ENCODE peak calls at places on chromosomes 6 and 20, in nine cellular contexts. One of them, this sample, is unnamed.
A peak's percentile ranks its signal among the peaks of the same experiment; 100 is the strongest.

GRCh38 chr6:160253242-160253641 is 5.4 kb downstream of the SLC22A2 start:
- DNase-seq in esophagus squamous epithelium: no peak
- DNase-seq in stimulated activated CD4-positive, alpha-beta T cell treated with anti-CD3 and anti-CD28 coated beads, Interleukin-2, amount 100 ng/mL, for 48 hours: no peak
- DNase-seq in GM13976: no peak
- DNase-seq in stimulated activated effector memory CD8-positive, alpha-beta T cell treated with anti-CD3 and anti-CD28 coated beads, Interleukin-12 subunit alpha, Interleukin-12 subunit beta, amount 100 ng/mL, for 72 hours: no peak
- DNase-seq in left ventricle myocardium superior: no peak
- DNase-seq in left ventricle myocardium inferior: no peak
- DNase-seq in kidney epithelial cell: no peak
- DNase-seq in effector CD4-positive, alpha-beta T cell: no peak
- DNase-seq in this sample: no peak

GRCh38 chr6:34447915-34448314 is 18.0 kb upstream of the PACSIN1 start:
- DNase-seq in kidney epithelial cell: no peak
- DNase-seq in esophagus squamous epithelium: no peak
- DNase-seq in left ventricle myocardium inferior: no peak
- DNase-seq in left ventricle myocardium superior: no peak
- DNase-seq in GM13976: no peak
- DNase-seq in stimulated activated effector memory CD8-positive, alpha-beta T cell treated with anti-CD3 and anti-CD28 coated beads, Interleukin-12 subunit alpha, Interleukin-12 subunit beta, amount 100 ng/mL, for 72 hours: no peak
- DNase-seq in stimulated activated CD4-positive, alpha-beta T cell treated with anti-CD3 and anti-CD28 coated beads, Interleukin-2, amount 100 ng/mL, for 48 hours: no peak
- DNase-seq in effector CD4-positive, alpha-beta T cell: no peak
- DNase-seq in this sample: no peak

GRCh38 chr6:167151648-167152047 is 6.1 kb downstream of the GPR31 start:
- DNase-seq in left ventricle myocardium inferior: no peak
- DNase-seq in GM13976: no peak
- DNase-seq in stimulated activated CD4-positive, alpha-beta T cell treated with anti-CD3 and anti-CD28 coated beads, Interleukin-2, amount 100 ng/mL, for 48 hours: no peak
- DNase-seq in left ventricle myocardium superior: no peak
- DNase-seq in kidney epithelial cell: no peak
- DNase-seq in esophagus squamous epithelium: no peak
- DNase-seq in stimulated activated effector memory CD8-positive, alpha-beta T cell treated with anti-CD3 and anti-CD28 coated beads, Interleukin-12 subunit alpha, Interleukin-12 subunit beta, amount 100 ng/mL, for 72 hours: no peak
- DNase-seq in effector CD4-positive, alpha-beta T cell: no peak
- DNase-seq in this sample: no peak

GRCh38 chr6:31186052-31186734 is 15.7 kb upstream of the POU5F1 start:
- DNase-seq in effector CD4-positive, alpha-beta T cell: no peak
- DNase-seq in kidney epithelial cell: no peak
- DNase-seq in esophagus squamous epithelium: no peak
- DNase-seq in left ventricle myocardium inferior: peak; percentile 88
- DNase-seq in GM13976: no peak
- DNase-seq in stimulated activated effector memory CD8-positive, alpha-beta T cell treated with anti-CD3 and anti-CD28 coated beads, Interleukin-12 subunit alpha, Interleukin-12 subunit beta, amount 100 ng/mL, for 72 hours: no peak
- DNase-seq in left ventricle myocardium superior: peak; percentile 87
- DNase-seq in stimulated activated CD4-positive, alpha-beta T cell treated with anti-CD3 and anti-CD28 coated beads, Interleukin-2, amount 100 ng/mL, for 48 hours: no peak
- DNase-seq in this sample: no peak

GRCh38 chr6:109008951-109009760 is 85.5 kb downstream of the SESN1 start:
- DNase-seq in left ventricle myocardium inferior: peak; percentile 98
- DNase-seq in kidney epithelial cell: peak; percentile 61
- DNase-seq in GM13976: peak; percentile 88
- DNase-seq in effector CD4-positive, alpha-beta T cell: peak; percentile 91
- DNase-seq in stimulated activated CD4-positive, alpha-beta T cell treated with anti-CD3 and anti-CD28 coated beads, Interleukin-2, amount 100 ng/mL, for 48 hours: peak; percentile 90
- DNase-seq in stimulated activated effector memory CD8-positive, alpha-beta T cell treated with anti-CD3 and anti-CD28 coated beads, Interleukin-12 subunit alpha, Interleukin-12 subunit beta, amount 100 ng/mL, for 72 hours: peak; percentile 92
- DNase-seq in left ventricle myocardium superior: peak; percentile 99
- DNase-seq in esophagus squamous epithelium: peak; percentile 66
- DNase-seq in this sample: peak; percentile 50

GRCh38 chr20:37610203-37610798 is 82.6 kb upstream of the BLCAP start:
- DNase-seq in esophagus squamous epithelium: no peak
- DNase-seq in effector CD4-positive, alpha-beta T cell: no peak
- DNase-seq in GM13976: no peak
- DNase-seq in kidney epithelial cell: no peak
- DNase-seq in left ventricle myocardium inferior: no peak
- DNase-seq in stimulated activated CD4-positive, alpha-beta T cell treated with anti-CD3 and anti-CD28 coated beads, Interleukin-2, amount 100 ng/mL, for 48 hours: no peak
- DNase-seq in left ventricle myocardium superior: no peak
- DNase-seq in stimulated activated effector memory CD8-positive, alpha-beta T cell treated with anti-CD3 and anti-CD28 coated beads, Interleukin-12 subunit alpha, Interleukin-12 subunit beta, amount 100 ng/mL, for 72 hours: no peak
- DNase-seq in this sample: no peak

GRCh38 chr6:41548098-41548840 is 2.1 kb downstream of the FOXP4 start:
- DNase-seq in esophagus squamous epithelium: no peak
- DNase-seq in effector CD4-positive, alpha-beta T cell: no peak
- DNase-seq in kidney epithelial cell: no peak
- DNase-seq in GM13976: peak; percentile 74
- DNase-seq in left ventricle myocardium inferior: no peak
- DNase-seq in stimulated activated effector memory CD8-positive, alpha-beta T cell treated with anti-CD3 and anti-CD28 coated beads, Interleukin-12 subunit alpha, Interleukin-12 subunit beta, amount 100 ng/mL, for 72 hours: peak; percentile 60
- DNase-seq in left ventricle myocardium superior: no peak
- DNase-seq in stimulated activated CD4-positive, alpha-beta T cell treated with anti-CD3 and anti-CD28 coated beads, Interleukin-2, amount 100 ng/mL, for 48 hours: peak; percentile 43
- DNase-seq in this sample: no peak

GRCh38 chr20:54648421-54649142 is 173.2 kb downstream of the DOK5 start:
- DNase-seq in left ventricle myocardium superior: no peak
- DNase-seq in esophagus squamous epithelium: no peak
- DNase-seq in stimulated activated CD4-positive, alpha-beta T cell treated with anti-CD3 and anti-CD28 coated beads, Interleukin-2, amount 100 ng/mL, for 48 hours: no peak
- DNase-seq in stimulated activated effector memory CD8-positive, alpha-beta T cell treated with anti-CD3 and anti-CD28 coated beads, Interleukin-12 subunit alpha, Interleukin-12 subunit beta, amount 100 ng/mL, for 72 hours: no peak
- DNase-seq in effector CD4-positive, alpha-beta T cell: no peak
- DNase-seq in left ventricle myocardium inferior: no peak
- DNase-seq in GM13976: no peak
- DNase-seq in kidney epithelial cell: no peak
- DNase-seq in this sample: no peak

GRCh38 chr6:8238772-8239683 is 136.7 kb upstream of the EEF1E1 start:
- DNase-seq in esophagus squamous epithelium: no peak
- DNase-seq in effector CD4-positive, alpha-beta T cell: no peak
- DNase-seq in left ventricle myocardium superior: no peak
- DNase-seq in GM13976: no peak
- DNase-seq in kidney epithelial cell: no peak
- DNase-seq in stimulated activated effector memory CD8-positive, alpha-beta T cell treated with anti-CD3 and anti-CD28 coated beads, Interleukin-12 subunit alpha, Interleukin-12 subunit beta, amount 100 ng/mL, for 72 hours: no peak
- DNase-seq in stimulated activated CD4-positive, alpha-beta T cell treated with anti-CD3 and anti-CD28 coated beads, Interleukin-2, amount 100 ng/mL, for 48 hours: no peak
- DNase-seq in left ventricle myocardium inferior: no peak
- DNase-seq in this sample: no peak

GRCh38 chr6:170206931-170207431 is 83.9 kb downstream of the DLL1 start:
- DNase-seq in left ventricle myocardium inferior: no peak
- DNase-seq in kidney epithelial cell: no peak
- DNase-seq in stimulated activated CD4-positive, alpha-beta T cell treated with anti-CD3 and anti-CD28 coated beads, Interleukin-2, amount 100 ng/mL, for 48 hours: no peak
- DNase-seq in GM13976: no peak
- DNase-seq in left ventricle myocardium superior: peak; percentile 18
- DNase-seq in esophagus squamous epithelium: no peak
- DNase-seq in effector CD4-positive, alpha-beta T cell: no peak
- DNase-seq in stimulated activated effector memory CD8-positive, alpha-beta T cell treated with anti-CD3 and anti-CD28 coated beads, Interleukin-12 subunit alpha, Interleukin-12 subunit beta, amount 100 ng/mL, for 72 hours: peak; percentile 38
- DNase-seq in this sample: no peak

GRCh38 chr20:36852187-36852586 is 23.8 kb upstream of the TLDC2 start:
- DNase-seq in esophagus squamous epithelium: no peak
- DNase-seq in GM13976: no peak
- DNase-seq in kidney epithelial cell: no peak
- DNase-seq in effector CD4-positive, alpha-beta T cell: no peak
- DNase-seq in stimulated activated CD4-positive, alpha-beta T cell treated with anti-CD3 and anti-CD28 coated beads, Interleukin-2, amount 100 ng/mL, for 48 hours: no peak
- DNase-seq in stimulated activated effector memory CD8-positive, alpha-beta T cell treated with anti-CD3 and anti-CD28 coated beads, Interleukin-12 subunit alpha, Interleukin-12 subunit beta, amount 100 ng/mL, for 72 hours: no peak
- DNase-seq in left ventricle myocardium superior: peak; percentile 68
- DNase-seq in left ventricle myocardium inferior: no peak
- DNase-seq in this sample: peak; percentile 51

GRCh38 chr6:95325858-95326257 is 251.5 kb upstream of the MANEA start:
- DNase-seq in left ventricle myocardium inferior: no peak
- DNase-seq in stimulated activated effector memory CD8-positive, alpha-beta T cell treated with anti-CD3 and anti-CD28 coated beads, Interleukin-12 subunit alpha, Interleukin-12 subunit beta, amount 100 ng/mL, for 72 hours: no peak
- DNase-seq in left ventricle myocardium superior: no peak
- DNase-seq in kidney epithelial cell: peak; percentile 16
- DNase-seq in stimulated activated CD4-positive, alpha-beta T cell treated with anti-CD3 and anti-CD28 coated beads, Interleukin-2, amount 100 ng/mL, for 48 hours: no peak
- DNase-seq in effector CD4-positive, alpha-beta T cell: no peak
- DNase-seq in GM13976: no peak
- DNase-seq in esophagus squamous epithelium: no peak
- DNase-seq in this sample: no peak

GRCh38 chr20:63064310-63064709 is 57.5 kb upstream of the BHLHE23 start:
- DNase-seq in left ventricle myocardium superior: peak; percentile 16
- DNase-seq in effector CD4-positive, alpha-beta T cell: no peak
- DNase-seq in stimulated activated CD4-positive, alpha-beta T cell treated with anti-CD3 and anti-CD28 coated beads, Interleukin-2, amount 100 ng/mL, for 48 hours: no peak
- DNase-seq in kidney epithelial cell: no peak
- DNase-seq in GM13976: no peak
- DNase-seq in left ventricle myocardium inferior: peak; percentile 8
- DNase-seq in esophagus squamous epithelium: no peak
- DNase-seq in stimulated activated effector memory CD8-positive, alpha-beta T cell treated with anti-CD3 and anti-CD28 coated beads, Interleukin-12 subunit alpha, Interleukin-12 subunit beta, amount 100 ng/mL, for 72 hours: no peak
- DNase-seq in this sample: no peak

GRCh38 chr20:1423625-1424106 is 30.8 kb upstream of the FKBP1A start:
- DNase-seq in kidney epithelial cell: no peak
- DNase-seq in left ventricle myocardium superior: no peak
- DNase-seq in stimulated activated effector memory CD8-positive, alpha-beta T cell treated with anti-CD3 and anti-CD28 coated beads, Interleukin-12 subunit alpha, Interleukin-12 subunit beta, amount 100 ng/mL, for 72 hours: no peak
- DNase-seq in esophagus squamous epithelium: no peak
- DNase-seq in effector CD4-positive, alpha-beta T cell: no peak
- DNase-seq in left ventricle myocardium inferior: no peak
- DNase-seq in GM13976: no peak
- DNase-seq in stimulated activated CD4-positive, alpha-beta T cell treated with anti-CD3 and anti-CD28 coated beads, Interleukin-2, amount 100 ng/mL, for 48 hours: no peak
- DNase-seq in this sample: no peak

GRCh38 chr6:56370591-56371198 is 123.3 kb upstream of the COL21A1 start:
- DNase-seq in stimulated activated effector memory CD8-positive, alpha-beta T cell treated with anti-CD3 and anti-CD28 coated beads, Interleukin-12 subunit alpha, Interleukin-12 subunit beta, amount 100 ng/mL, for 72 hours: no peak
- DNase-seq in esophagus squamous epithelium: no peak
- DNase-seq in left ventricle myocardium superior: no peak
- DNase-seq in effector CD4-positive, alpha-beta T cell: no peak
- DNase-seq in stimulated activated CD4-positive, alpha-beta T cell treated with anti-CD3 and anti-CD28 coated beads, Interleukin-2, amount 100 ng/mL, for 48 hours: no peak
- DNase-seq in GM13976: peak; percentile 36
- DNase-seq in left ventricle myocardium inferior: no peak
- DNase-seq in kidney epithelial cell: peak; percentile 70
- DNase-seq in this sample: no peak

GRCh38 chr6:100304575-100304974 is 160.1 kb downstream of the SIM1 start:
- DNase-seq in effector CD4-positive, alpha-beta T cell: no peak
- DNase-seq in GM13976: no peak
- DNase-seq in stimulated activated effector memory CD8-positive, alpha-beta T cell treated with anti-CD3 and anti-CD28 coated beads, Interleukin-12 subunit alpha, Interleukin-12 subunit beta, amount 100 ng/mL, for 72 hours: no peak
- DNase-seq in stimulated activated CD4-positive, alpha-beta T cell treated with anti-CD3 and anti-CD28 coated beads, Interleukin-2, amount 100 ng/mL, for 48 hours: no peak
- DNase-seq in left ventricle myocardium inferior: no peak
- DNase-seq in kidney epithelial cell: no peak
- DNase-seq in esophagus squamous epithelium: no peak
- DNase-seq in left ventricle myocardium superior: no peak
- DNase-seq in this sample: no peak

GRCh38 chr20:22374066-22374465 is 210.3 kb downstream of the FOXA2 start:
- DNase-seq in left ventricle myocardium inferior: no peak
- DNase-seq in stimulated activated CD4-positive, alpha-beta T cell treated with anti-CD3 and anti-CD28 coated beads, Interleukin-2, amount 100 ng/mL, for 48 hours: no peak
- DNase-seq in stimulated activated effector memory CD8-positive, alpha-beta T cell treated with anti-CD3 and anti-CD28 coated beads, Interleukin-12 subunit alpha, Interleukin-12 subunit beta, amount 100 ng/mL, for 72 hours: no peak
- DNase-seq in GM13976: no peak
- DNase-seq in kidney epithelial cell: no peak
- DNase-seq in effector CD4-positive, alpha-beta T cell: no peak
- DNase-seq in left ventricle myocardium superior: no peak
- DNase-seq in esophagus squamous epithelium: no peak
- DNase-seq in this sample: no peak

GRCh38 chr6:8180327-8181161 is 78.2 kb upstream of the EEF1E1 start:
- DNase-seq in GM13976: no peak
- DNase-seq in stimulated activated effector memory CD8-positive, alpha-beta T cell treated with anti-CD3 and anti-CD28 coated beads, Interleukin-12 subunit alpha, Interleukin-12 subunit beta, amount 100 ng/mL, for 72 hours: no peak
- DNase-seq in left ventricle myocardium superior: no peak
- DNase-seq in left ventricle myocardium inferior: no peak
- DNase-seq in effector CD4-positive, alpha-beta T cell: no peak
- DNase-seq in kidney epithelial cell: peak; percentile 81
- DNase-seq in esophagus squamous epithelium: no peak
- DNase-seq in stimulated activated CD4-positive, alpha-beta T cell treated with anti-CD3 and anti-CD28 coated beads, Interleukin-2, amount 100 ng/mL, for 48 hours: no peak
- DNase-seq in this sample: no peak

GRCh38 chr6:159445351-159445750 is 247.7 kb downstream of the SOD2 start:
- DNase-seq in left ventricle myocardium superior: no peak
- DNase-seq in stimulated activated effector memory CD8-positive, alpha-beta T cell treated with anti-CD3 and anti-CD28 coated beads, Interleukin-12 subunit alpha, Interleukin-12 subunit beta, amount 100 ng/mL, for 72 hours: no peak
- DNase-seq in esophagus squamous epithelium: no peak
- DNase-seq in left ventricle myocardium inferior: no peak
- DNase-seq in stimulated activated CD4-positive, alpha-beta T cell treated with anti-CD3 and anti-CD28 coated beads, Interleukin-2, amount 100 ng/mL, for 48 hours: no peak
- DNase-seq in effector CD4-positive, alpha-beta T cell: no peak
- DNase-seq in kidney epithelial cell: no peak
- DNase-seq in GM13976: no peak
- DNase-seq in this sample: no peak

GRCh38 chr20:50399917-50400704 is 110.1 kb upstream of the PTPN1 start:
- DNase-seq in stimulated activated CD4-positive, alpha-beta T cell treated with anti-CD3 and anti-CD28 coated beads, Interleukin-2, amount 100 ng/mL, for 48 hours: no peak
- DNase-seq in esophagus squamous epithelium: no peak
- DNase-seq in effector CD4-positive, alpha-beta T cell: no peak
- DNase-seq in GM13976: no peak
- DNase-seq in left ventricle myocardium superior: no peak
- DNase-seq in stimulated activated effector memory CD8-positive, alpha-beta T cell treated with anti-CD3 and anti-CD28 coated beads, Interleukin-12 subunit alpha, Interleukin-12 subunit beta, amount 100 ng/mL, for 72 hours: no peak
- DNase-seq in left ventricle myocardium inferior: no peak
- DNase-seq in kidney epithelial cell: no peak
- DNase-seq in this sample: no peak

GRCh38 chr6:13769034-13769654 is 45.2 kb downstream of the MCUR1 start:
- DNase-seq in esophagus squamous epithelium: no peak
- DNase-seq in left ventricle myocardium inferior: no peak
- DNase-seq in stimulated activated CD4-positive, alpha-beta T cell treated with anti-CD3 and anti-CD28 coated beads, Interleukin-2, amount 100 ng/mL, for 48 hours: no peak
- DNase-seq in effector CD4-positive, alpha-beta T cell: no peak
- DNase-seq in stimulated activated effector memory CD8-positive, alpha-beta T cell treated with anti-CD3 and anti-CD28 coated beads, Interleukin-12 subunit alpha, Interleukin-12 subunit beta, amount 100 ng/mL, for 72 hours: no peak
- DNase-seq in left ventricle myocardium superior: no peak
- DNase-seq in kidney epithelial cell: no peak
- DNase-seq in GM13976: no peak
- DNase-seq in this sample: no peak

GRCh38 chr20:11229772-11230171 is 556.0 kb upstream of the JAG1 start:
- DNase-seq in stimulated activated effector memory CD8-positive, alpha-beta T cell treated with anti-CD3 and anti-CD28 coated beads, Interleukin-12 subunit alpha, Interleukin-12 subunit beta, amount 100 ng/mL, for 72 hours: no peak
- DNase-seq in stimulated activated CD4-positive, alpha-beta T cell treated with anti-CD3 and anti-CD28 coated beads, Interleukin-2, amount 100 ng/mL, for 48 hours: no peak
- DNase-seq in left ventricle myocardium inferior: peak; percentile 33
- DNase-seq in GM13976: no peak
- DNase-seq in kidney epithelial cell: peak; percentile 86
- DNase-seq in effector CD4-positive, alpha-beta T cell: no peak
- DNase-seq in esophagus squamous epithelium: no peak
- DNase-seq in left ventricle myocardium superior: peak; percentile 54
- DNase-seq in this sample: no peak

GRCh38 chr6:33958208-33958862 is 154.5 kb upstream of the MLN start:
- DNase-seq in kidney epithelial cell: no peak
- DNase-seq in left ventricle myocardium superior: no peak
- DNase-seq in left ventricle myocardium inferior: no peak
- DNase-seq in effector CD4-positive, alpha-beta T cell: no peak
- DNase-seq in stimulated activated effector memory CD8-positive, alpha-beta T cell treated with anti-CD3 and anti-CD28 coated beads, Interleukin-12 subunit alpha, Interleukin-12 subunit beta, amount 100 ng/mL, for 72 hours: no peak
- DNase-seq in stimulated activated CD4-positive, alpha-beta T cell treated with anti-CD3 and anti-CD28 coated beads, Interleukin-2, amount 100 ng/mL, for 48 hours: no peak
- DNase-seq in GM13976: no peak
- DNase-seq in esophagus squamous epithelium: no peak
- DNase-seq in this sample: no peak

GRCh38 chr6:119243037-119243436 is 106.5 kb downstream of the MAN1A1 start:
- DNase-seq in esophagus squamous epithelium: no peak
- DNase-seq in stimulated activated CD4-positive, alpha-beta T cell treated with anti-CD3 and anti-CD28 coated beads, Interleukin-2, amount 100 ng/mL, for 48 hours: no peak
- DNase-seq in left ventricle myocardium superior: no peak
- DNase-seq in GM13976: no peak
- DNase-seq in stimulated activated effector memory CD8-positive, alpha-beta T cell treated with anti-CD3 and anti-CD28 coated beads, Interleukin-12 subunit alpha, Interleukin-12 subunit beta, amount 100 ng/mL, for 72 hours: no peak
- DNase-seq in effector CD4-positive, alpha-beta T cell: no peak
- DNase-seq in kidney epithelial cell: no peak
- DNase-seq in left ventricle myocardium inferior: no peak
- DNase-seq in this sample: no peak

GRCh38 chr6:115360602-115361325 is 699.9 kb downstream of the FRK start:
- DNase-seq in stimulated activated CD4-positive, alpha-beta T cell treated with anti-CD3 and anti-CD28 coated beads, Interleukin-2, amount 100 ng/mL, for 48 hours: no peak
- DNase-seq in kidney epithelial cell: no peak
- DNase-seq in esophagus squamous epithelium: no peak
- DNase-seq in left ventricle myocardium inferior: no peak
- DNase-seq in stimulated activated effector memory CD8-positive, alpha-beta T cell treated with anti-CD3 and anti-CD28 coated beads, Interleukin-12 subunit alpha, Interleukin-12 subunit beta, amount 100 ng/mL, for 72 hours: no peak
- DNase-seq in left ventricle myocardium superior: no peak
- DNase-seq in effector CD4-positive, alpha-beta T cell: no peak
- DNase-seq in GM13976: no peak
- DNase-seq in this sample: no peak

GRCh38 chr6:160386869-160387518 is 38.8 kb downstream of the SLC22A3 start:
- DNase-seq in GM13976: no peak
- DNase-seq in left ventricle myocardium inferior: peak; percentile 31
- DNase-seq in effector CD4-positive, alpha-beta T cell: no peak
- DNase-seq in kidney epithelial cell: no peak
- DNase-seq in esophagus squamous epithelium: no peak
- DNase-seq in left ventricle myocardium superior: peak; percentile 44
- DNase-seq in stimulated activated CD4-positive, alpha-beta T cell treated with anti-CD3 and anti-CD28 coated beads, Interleukin-2, amount 100 ng/mL, for 48 hours: no peak
- DNase-seq in stimulated activated effector memory CD8-positive, alpha-beta T cell treated with anti-CD3 and anti-CD28 coated beads, Interleukin-12 subunit alpha, Interleukin-12 subunit beta, amount 100 ng/mL, for 72 hours: no peak
- DNase-seq in this sample: no peak

GRCh38 chr6:2578729-2579128 is 172.0 kb downstream of the MYLK4 start:
- DNase-seq in left ventricle myocardium superior: no peak
- DNase-seq in kidney epithelial cell: peak; percentile 16
- DNase-seq in GM13976: no peak
- DNase-seq in stimulated activated effector memory CD8-positive, alpha-beta T cell treated with anti-CD3 and anti-CD28 coated beads, Interleukin-12 subunit alpha, Interleukin-12 subunit beta, amount 100 ng/mL, for 72 hours: no peak
- DNase-seq in left ventricle myocardium inferior: no peak
- DNase-seq in stimulated activated CD4-positive, alpha-beta T cell treated with anti-CD3 and anti-CD28 coated beads, Interleukin-2, amount 100 ng/mL, for 48 hours: no peak
- DNase-seq in esophagus squamous epithelium: no peak
- DNase-seq in effector CD4-positive, alpha-beta T cell: no peak
- DNase-seq in this sample: no peak

GRCh38 chr6:83615025-83615999 is 93.6 kb downstream of the SNAP91 start:
- DNase-seq in left ventricle myocardium inferior: no peak
- DNase-seq in GM13976: peak; percentile 34
- DNase-seq in effector CD4-positive, alpha-beta T cell: no peak
- DNase-seq in stimulated activated effector memory CD8-positive, alpha-beta T cell treated with anti-CD3 and anti-CD28 coated beads, Interleukin-12 subunit alpha, Interleukin-12 subunit beta, amount 100 ng/mL, for 72 hours: no peak
- DNase-seq in esophagus squamous epithelium: no peak
- DNase-seq in left ventricle myocardium superior: no peak
- DNase-seq in stimulated activated CD4-positive, alpha-beta T cell treated with anti-CD3 and anti-CD28 coated beads, Interleukin-2, amount 100 ng/mL, for 48 hours: no peak
- DNase-seq in kidney epithelial cell: no peak
- DNase-seq in this sample: no peak

GRCh38 chr20:50192364-50193168 is 1.9 kb downstream of the CEBPB start:
- DNase-seq in effector CD4-positive, alpha-beta T cell: peak; percentile 68
- DNase-seq in stimulated activated CD4-positive, alpha-beta T cell treated with anti-CD3 and anti-CD28 coated beads, Interleukin-2, amount 100 ng/mL, for 48 hours: peak; percentile 75
- DNase-seq in left ventricle myocardium superior: peak; percentile 87
- DNase-seq in esophagus squamous epithelium: no peak
- DNase-seq in left ventricle myocardium inferior: peak; percentile 85
- DNase-seq in kidney epithelial cell: no peak
- DNase-seq in GM13976: peak; percentile 88
- DNase-seq in stimulated activated effector memory CD8-positive, alpha-beta T cell treated with anti-CD3 and anti-CD28 coated beads, Interleukin-12 subunit alpha, Interleukin-12 subunit beta, amount 100 ng/mL, for 72 hours: peak; percentile 64
- DNase-seq in this sample: peak; percentile 76

GRCh38 chr20:60424267-60424904 is 466.2 kb downstream of the CDH26 start:
- DNase-seq in effector CD4-positive, alpha-beta T cell: no peak
- DNase-seq in kidney epithelial cell: no peak
- DNase-seq in GM13976: no peak
- DNase-seq in esophagus squamous epithelium: no peak
- DNase-seq in left ventricle myocardium superior: no peak
- DNase-seq in stimulated activated CD4-positive, alpha-beta T cell treated with anti-CD3 and anti-CD28 coated beads, Interleukin-2, amount 100 ng/mL, for 48 hours: no peak
- DNase-seq in left ventricle myocardium inferior: no peak
- DNase-seq in stimulated activated effector memory CD8-positive, alpha-beta T cell treated with anti-CD3 and anti-CD28 coated beads, Interleukin-12 subunit alpha, Interleukin-12 subunit beta, amount 100 ng/mL, for 72 hours: no peak
- DNase-seq in this sample: no peak

GRCh38 chr6:139925894-139926641 is 551.6 kb upstream of the CITED2 start:
- DNase-seq in left ventricle myocardium superior: no peak
- DNase-seq in kidney epithelial cell: no peak
- DNase-seq in stimulated activated effector memory CD8-positive, alpha-beta T cell treated with anti-CD3 and anti-CD28 coated beads, Interleukin-12 subunit alpha, Interleukin-12 subunit beta, amount 100 ng/mL, for 72 hours: no peak
- DNase-seq in stimulated activated CD4-positive, alpha-beta T cell treated with anti-CD3 and anti-CD28 coated beads, Interleukin-2, amount 100 ng/mL, for 48 hours: no peak
- DNase-seq in esophagus squamous epithelium: no peak
- DNase-seq in left ventricle myocardium inferior: no peak
- DNase-seq in effector CD4-positive, alpha-beta T cell: no peak
- DNase-seq in GM13976: no peak
- DNase-seq in this sample: no peak